ENCODE peak calls at places on chromosomes 4 and X, in six cellular contexts. C is right cardiac atrium; I is right atrium auricular region; V is lower lobe of right lung; B is IMR-90; L is CD8-positive, alpha-beta memory T cell. Y is an unnamed sample.

GRCh38 chr4:142656178-142656577 is 189.9 kb downstream of the INPP4B start:
- DNase-seq in L (no peak), B (no peak), I (no peak), C (no peak), V (no peak), Y (peak; percentile 43)

GRCh38 chrX:18619288-18619687 is 52.6 kb downstream of the RS1 start:
- DNase-seq in V (no peak), C (no peak), B (no peak), I (no peak), L (no peak), Y (no peak)

GRCh38 chr4:125313497-125313896 is 1.3 kb upstream of the FAT4 start:
- DNase-seq in C (no peak), B (peak; percentile 94), I (no peak), V (no peak), L (no peak), Y (no peak)

GRCh38 chr4:26457412-26457811 is 32.9 kb downstream of the CCKAR start:
- DNase-seq in C (no peak), L (no peak), I (no peak), B (no peak), V (no peak), Y (no peak)

GRCh38 chr4:54525602-54526001 is 132.2 kb upstream of the KIT start:
- DNase-seq in L (no peak), I (no peak), B (peak; percentile 91), V (no peak), C (no peak), Y (no peak)

GRCh38 chr4:127708985-127709384 is 21.2 kb upstream of the SLC25A31 start:
- DNase-seq in C (no peak), V (no peak), I (no peak), L (no peak), B (peak; percentile 77), Y (peak; percentile 24)

GRCh38 chrX:66163849-66164401 is at the start of gene HEPH:
- DNase-seq in I (no peak), V (no peak), C (no peak), L (no peak), B (peak; percentile 34), Y (peak; percentile 5)

GRCh38 chr4:180081072-180081471 is 2162.1 kb upstream of the TENM3 start:
- DNase-seq in B (no peak), V (no peak), I (no peak), L (no peak), C (no peak), Y (no peak)

GRCh38 chr4:147755567-147756295 is 23.8 kb downstream of the ARHGAP10 start:
- DNase-seq in V (no peak), B (peak; percentile 83), I (no peak), L (no peak), C (no peak), Y (no peak)

GRCh38 chr4:140807491-140808257 is 51.5 kb upstream of the TBC1D9 start:
- DNase-seq in C (no peak), B (peak; percentile 89), V (no peak), L (no peak), I (no peak), Y (no peak)
- H3K4me1 ChIP-seq in C (no peaks in the 10 kb centered on the region), B (peaks cover 8% of the 10 kb centered on the region), V (peaks cover 13% of the 10 kb centered on the region), L (no peaks in the 10 kb centered on the region), I (no peaks in the 10 kb centered on the region), Y (no peaks in the 10 kb centered on the region)

DNA sequence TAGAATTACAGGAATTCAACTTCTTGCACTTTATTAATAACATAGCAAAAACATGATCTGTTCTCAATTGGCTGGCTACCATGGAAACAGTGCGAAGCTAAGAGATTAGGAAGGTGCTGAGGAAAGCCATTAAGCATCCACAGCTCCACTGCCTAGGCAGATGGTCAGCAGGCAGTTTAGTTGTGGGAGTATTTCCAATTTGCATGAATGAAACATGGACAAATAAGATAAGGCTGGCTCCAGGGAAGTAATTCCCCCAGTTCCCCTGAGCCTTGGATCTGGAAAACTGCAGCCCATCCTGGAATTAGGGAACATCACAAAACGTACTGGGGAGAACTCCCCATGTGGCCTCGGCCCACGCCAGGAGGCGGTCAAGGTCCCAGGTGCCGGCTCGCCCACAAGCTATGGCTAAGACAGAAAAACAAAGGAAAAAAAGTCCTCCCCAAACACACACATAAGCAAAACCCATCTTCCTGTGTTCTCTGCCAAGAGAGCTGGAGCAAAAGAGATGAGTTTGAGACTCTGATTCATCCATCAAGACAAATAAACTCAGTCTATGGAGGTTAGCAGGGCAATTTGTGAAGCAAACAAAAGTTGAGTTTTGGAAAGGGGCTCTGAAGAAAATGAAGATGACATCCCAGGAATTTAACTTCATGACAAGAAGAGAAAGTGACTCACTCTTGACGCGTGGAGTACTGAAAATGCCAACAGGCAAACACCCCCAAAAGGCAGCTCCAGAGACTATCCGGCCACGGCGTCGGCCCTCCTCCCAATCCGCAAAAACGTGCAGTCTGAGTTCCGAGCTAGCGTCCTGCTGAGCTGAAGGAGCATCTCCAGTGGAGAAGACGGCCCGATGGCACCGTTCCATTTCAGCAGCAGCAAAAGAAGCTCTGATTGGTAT is 45.1 kb downstream of the IGFBP7 start:
- DNase-seq in V (no peak), L (no peak), B (peak; percentile 98), C (peak; percentile 82), I (peak; percentile 87), Y (no peak)
- H3K4me3 ChIP-seq in V (no peak overlapping the region), L (no peak overlapping the region), B (peak overlapping the region; percentile 8), C (no peak overlapping the region), I (peak overlapping the region; percentile 7), Y (no peak overlapping the region)

DNA sequence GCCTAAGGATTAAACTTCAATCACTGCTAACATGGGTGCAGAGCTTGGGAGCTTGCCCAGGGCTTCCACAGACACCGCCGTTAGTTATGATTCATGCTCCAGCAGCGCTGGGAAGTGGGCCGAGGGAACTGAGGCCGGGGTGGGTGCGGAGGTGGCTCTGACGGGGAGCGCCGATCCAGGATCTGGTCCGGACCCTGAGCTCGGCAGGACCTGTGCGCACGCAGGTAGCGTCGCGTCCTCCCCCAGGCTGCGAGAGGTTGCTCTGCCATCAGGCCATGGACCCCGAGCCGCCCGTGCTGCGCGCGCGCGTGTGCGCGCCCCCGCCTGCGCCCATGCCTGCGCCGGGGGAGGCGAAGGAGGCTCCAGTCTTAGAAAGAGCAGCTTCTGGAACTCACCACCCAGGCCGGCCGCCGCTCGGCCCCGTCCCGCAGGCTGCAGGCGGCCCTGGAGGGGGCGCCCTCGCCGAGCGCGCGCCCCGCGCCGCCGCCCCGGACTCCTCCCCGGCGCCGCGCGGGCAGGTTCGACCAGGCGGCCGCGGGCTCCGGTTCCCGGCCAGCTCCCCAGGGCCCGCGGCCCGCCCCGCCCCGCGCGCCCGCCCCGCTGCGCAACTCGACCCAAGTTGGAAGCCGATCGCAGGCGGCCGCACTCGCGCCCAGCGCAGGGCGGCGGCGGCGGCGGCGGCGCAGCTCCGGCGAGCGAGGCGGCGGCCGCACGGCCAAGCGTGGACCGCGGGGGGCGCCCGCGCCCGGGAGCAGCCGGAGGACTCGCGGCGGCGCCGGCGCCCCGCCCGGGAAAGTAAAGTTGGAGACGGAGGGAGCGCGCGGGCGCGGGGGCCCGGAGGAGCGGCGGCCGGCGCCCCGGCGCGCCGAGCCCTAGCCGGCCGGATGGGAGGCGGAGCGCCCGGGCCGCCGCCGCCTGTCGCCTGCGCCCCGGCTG is 646 bp upstream of the ADRA2C start:
- DNase-seq in B (peak; percentile 42), I (no peak), C (peak; percentile 68), L (no peak), V (no peak), Y (no peak)
- H3K4me1 ChIP-seq in B (peaks cover 2% of the 10 kb centered on the region), I (peaks cover 12% of the 10 kb centered on the region), C (no peaks in the 10 kb centered on the region), L (no peaks in the 10 kb centered on the region), V (peaks cover 3% of the 10 kb centered on the region), Y (peaks cover 5% of the 10 kb centered on the region)

GRCh38 chrX:79263550-79263949 is 103.6 kb downstream of the ITM2A start:
- DNase-seq in C (no peak), I (no peak), B (no peak), L (no peak), V (no peak), Y (no peak)
- H3K4me3 ChIP-seq in C (no peak overlapping the region), I (no peak overlapping the region), B (no peak overlapping the region), L (no peak overlapping the region), V (no peak overlapping the region), Y (no peak overlapping the region)

GRCh38 chrX:776529-777230 is 146.1 kb downstream of the SHOX start:
- DNase-seq in I (no peak), V (no peak), C (no peak), L (no peak), B (no peak), Y (no peak)
- H3K4me1 ChIP-seq in I (no peaks in the 10 kb centered on the region), V (no peaks in the 10 kb centered on the region), C (no peaks in the 10 kb centered on the region), L (no peaks in the 10 kb centered on the region), B (no peaks in the 10 kb centered on the region), Y (no peaks in the 10 kb centered on the region)

GRCh38 chr4:57097711-57098110 is 12.5 kb downstream of the IGFBP7 start:
- DNase-seq in C (no peak), L (no peak), I (no peak), B (no peak), V (no peak), Y (no peak)
- H3K4me3 ChIP-seq in C (no peak overlapping the region), L (no peak overlapping the region), I (no peak overlapping the region), B (no peak overlapping the region), V (no peak overlapping the region), Y (no peak overlapping the region)

DNA sequence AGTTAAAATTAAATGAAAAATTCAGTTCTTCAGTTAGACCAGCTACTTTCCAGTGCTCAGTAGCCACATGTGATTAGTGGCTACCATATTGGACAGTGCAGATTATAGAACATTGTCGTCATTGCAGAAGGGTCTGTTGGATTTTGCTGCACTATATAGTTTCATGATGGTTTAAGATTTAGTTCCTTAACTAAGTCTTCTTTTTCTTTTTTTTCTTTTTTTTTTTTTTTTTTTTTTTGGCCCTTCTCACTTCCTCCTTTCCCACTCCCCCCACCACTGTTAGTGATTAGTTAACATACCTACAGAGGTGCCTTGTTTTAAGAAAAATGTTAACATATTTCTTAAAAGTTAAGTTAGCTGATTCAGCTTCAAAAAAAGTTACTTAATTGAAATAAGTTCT is 9.0 kb downstream of the RAB9A start:
- DNase-seq in I (no peak), L (no peak), V (no peak), C (no peak), B (no peak), Y (no peak)
- H3K4me1 ChIP-seq in I (peaks cover 34% of the 10 kb centered on the region), L (peaks cover 64% of the 10 kb centered on the region), V (peaks cover 48% of the 10 kb centered on the region), C (peaks cover 13% of the 10 kb centered on the region), B (peaks cover 11% of the 10 kb centered on the region), Y (no peaks in the 10 kb centered on the region)

DNA sequence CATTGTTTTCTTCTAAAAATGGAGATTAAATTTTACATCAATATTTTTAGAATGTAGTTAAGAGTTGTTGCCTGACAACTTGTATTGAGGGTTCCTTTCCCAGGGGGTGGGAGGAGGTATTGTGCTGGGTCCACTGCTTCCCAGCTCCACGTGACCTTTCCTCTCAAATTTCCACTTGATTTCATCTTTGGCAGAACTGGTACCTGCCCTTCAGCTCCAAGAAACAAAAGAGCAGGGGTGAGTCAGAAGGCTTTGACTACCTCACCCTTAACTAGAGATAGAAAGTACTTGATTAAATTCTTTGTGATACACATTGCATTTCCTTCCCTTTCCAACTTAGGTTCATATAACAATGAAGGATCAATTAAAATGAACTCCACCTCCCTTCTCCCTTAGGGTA is 19.7 kb downstream of the TRIM2 start:
- DNase-seq in L (no peak), I (no peak), C (no peak), V (no peak), B (peak; percentile 46), Y (no peak)
- H3K4me3 ChIP-seq in L (no peak overlapping the region), I (peak overlapping the region; percentile 70), C (peak overlapping the region; percentile 82), V (peak overlapping the region; percentile 71), B (peak overlapping the region; percentile 39), Y (no peak overlapping the region)